ENCODE peak calls at places on chromosomes 12 and 14, in ten cellular contexts. Z, H, E, K, Y, O, F, A, N and J are unnamed samples.
A peak's percentile ranks its signal among the peaks of the same experiment; 100 is the strongest.

GRCh38 chr14:45332360-45332988 is 79.5 kb upstream of the MIS18BP1 start:
- DNase-seq in Z (no peak), H (no peak), E (no peak), K (no peak), Y (no peak), O (no peak), F (no peak), A (no peak), N (no peak), J (no peak)

GRCh38 chr12:2292560-2292959 is 239.8 kb downstream of the CACNA1C start:
- DNase-seq in Z (no peak), H (no peak), E (no peak), K (no peak), Y (no peak), O (no peak), F (no peak), A (no peak), N (no peak), J (no peak)

GRCh38 chr14:46661728-46662127 is 10.1 kb upstream of the RPL10L start:
- DNase-seq in Z (no peak), H (peak; percentile 3), E (peak; percentile 21), K (no peak), Y (no peak), O (no peak), F (peak; percentile 7), A (no peak), N (no peak), J (no peak)

GRCh38 chr12:11711675-11712327 is 62.3 kb downstream of the ETV6 start:
- DNase-seq in Z (no peak), H (no peak), E (no peak), K (no peak), Y (no peak), O (peak; percentile 89), F (no peak), A (peak; percentile 88), N (peak; percentile 51), J (no peak)

GRCh38 chr12:81758421-81759214 is 532 bp downstream of the PPFIA2 start:
- DNase-seq in Z (no peak), H (peak; percentile 6), E (peak; percentile 5), K (no peak), Y (peak; percentile 41), O (peak; percentile 37), F (peak; percentile 66), A (peak; percentile 27), N (peak; percentile 20), J (no peak)

GRCh38 chr14:86321151-86321550 is 791.2 kb downstream of the FLRT2 start:
- DNase-seq in Z (no peak), H (no peak), E (no peak), K (no peak), Y (peak; percentile 18), O (no peak), F (peak; percentile 59), A (peak; percentile 16), N (no peak), J (no peak)

GRCh38 chr12:57726151-57726883 is 12.2 kb downstream of the AGAP2 start:
- DNase-seq in Z (peak; percentile 96), H (peak; percentile 82), E (peak; percentile 89), K (peak; percentile 88), Y (peak; percentile 75), O (peak; percentile 80), F (peak; percentile 96), A (peak; percentile 80), N (peak; percentile 50), J (peak; percentile 74)

GRCh38 chr12:1130164-1130563 is 139.1 kb downstream of the ERC1 start:
- DNase-seq in Z (no peak), H (no peak), E (peak; percentile 53), K (peak; percentile 86), Y (no peak), O (peak; percentile 2), F (no peak), A (no peak), N (no peak), J (peak; percentile 81)

GRCh38 chr12:67193705-67194104 is 75.5 kb upstream of the CAND1 start:
- DNase-seq in Z (no peak), H (peak; percentile 71), E (peak; percentile 28), K (no peak), Y (peak; percentile 27), O (peak; percentile 43), F (peak; percentile 33), A (peak; percentile 56), N (peak; percentile 27), J (no peak)

GRCh38 chr12:116434155-116435065 is 124.8 kb upstream of the MAP1LC3B2 start:
- DNase-seq in Z (peak; percentile 96), H (peak; percentile 88), E (peak; percentile 93), K (peak; percentile 82), Y (peak; percentile 80), O (peak; percentile 92), F (peak; percentile 88), A (peak; percentile 94), N (peak; percentile 80), J (peak; percentile 75)

GRCh38 chr12:105336411-105336810 is 5.9 kb downstream of the C12orf75 start:
- DNase-seq in Z (no peak), H (no peak), E (no peak), K (peak; percentile 12), Y (no peak), O (no peak), F (no peak), A (no peak), N (no peak), J (no peak)

GRCh38 chr14:91980157-91980556 is 32.7 kb upstream of the FBLN5 start:
- DNase-seq in Z (no peak), H (peak; percentile 95), E (peak; percentile 76), K (no peak), Y (peak; percentile 89), O (peak; percentile 97), F (peak; percentile 9), A (peak; percentile 90), N (peak; percentile 96), J (no peak)

GRCh38 chr14:96748371-96748770 is 48.8 kb upstream of the VRK1 start:
- DNase-seq in Z (peak; percentile 76), H (peak; percentile 39), E (no peak), K (no peak), Y (no peak), O (no peak), F (peak; percentile 48), A (no peak), N (no peak), J (no peak)

GRCh38 chr12:104886418-104887401 is 71.4 kb downstream of the SLC41A2 start:
- DNase-seq in Z (no peak), H (peak; percentile 72), E (no peak), K (no peak), Y (peak; percentile 75), O (peak; percentile 89), F (peak; percentile 6), A (peak; percentile 72), N (peak; percentile 50), J (no peak)

GRCh38 chr12:102927220-102927619 is 10.2 kb upstream of the PAH start:
- DNase-seq in Z (no peak), H (no peak), E (no peak), K (no peak), Y (no peak), O (no peak), F (no peak), A (no peak), N (no peak), J (no peak)

GRCh38 chr14:22047105-22047504 is 373.5 kb upstream of the OR4E1 start:
- DNase-seq in Z (no peak), H (peak; percentile 54), E (peak; percentile 31), K (no peak), Y (no peak), O (no peak), F (peak; percentile 55), A (peak; percentile 2), N (no peak), J (no peak)

GRCh38 chr14:74866708-74867389 is 9.1 kb downstream of the PROX2 start:
- DNase-seq in Z (no peak), H (no peak), E (no peak), K (no peak), Y (no peak), O (no peak), F (no peak), A (no peak), N (no peak), J (no peak)

GRCh38 chr14:28751467-28752058 is 15.0 kb upstream of the FOXG1 start:
- DNase-seq in Z (no peak), H (peak; percentile 76), E (peak; percentile 68), K (peak; percentile 33), Y (peak; percentile 70), O (peak; percentile 76), F (peak; percentile 74), A (peak; percentile 78), N (peak; percentile 39), J (peak; percentile 39)

GRCh38 chr12:95710386-95710785 is 80.2 kb downstream of the NTN4 start:
- DNase-seq in Z (no peak), H (peak; percentile 59), E (no peak), K (no peak), Y (no peak), O (no peak), F (no peak), A (no peak), N (no peak), J (no peak)
- H3K4me3 ChIP-seq in Z (no peak overlapping the region), H (no peak overlapping the region), E (no peak overlapping the region), K (no peak overlapping the region), Y (no peak overlapping the region), O (no peak overlapping the region), F (no peak overlapping the region), A (no peak overlapping the region), N (no peak overlapping the region), J (no peak overlapping the region)

GRCh38 chr12:72742560-72742959 is 470.4 kb downstream of the TRHDE start:
- DNase-seq in Z (no peak), H (no peak), E (no peak), K (no peak), Y (no peak), O (no peak), F (no peak), A (no peak), N (no peak), J (no peak)
- H3K4me3 ChIP-seq in Z (no peak overlapping the region), H (no peak overlapping the region), E (no peak overlapping the region), K (no peak overlapping the region), Y (no peak overlapping the region), O (no peak overlapping the region), F (no peak overlapping the region), A (no peak overlapping the region), N (no peak overlapping the region), J (no peak overlapping the region)

GRCh38 chr12:6767592-6768384 is 1.6 kb downstream of the PTMS start:
- DNase-seq in Z (no peak), H (peak; percentile 29), E (no peak), K (peak; percentile 36), Y (no peak), O (no peak), F (peak; percentile 43), A (peak; percentile 28), N (no peak), J (no peak)
- H3K4me3 ChIP-seq in Z (peak overlapping the region; percentile 58), H (peak overlapping the region; percentile 71), E (peak overlapping the region; percentile 97), K (peak overlapping the region; percentile 60), Y (peak overlapping the region; percentile 93), O (peak overlapping the region; percentile 92), F (peak overlapping the region; percentile 97), A (peak overlapping the region; percentile 91), N (peak overlapping the region; percentile 95), J (peak overlapping the region; percentile 77)

DNA sequence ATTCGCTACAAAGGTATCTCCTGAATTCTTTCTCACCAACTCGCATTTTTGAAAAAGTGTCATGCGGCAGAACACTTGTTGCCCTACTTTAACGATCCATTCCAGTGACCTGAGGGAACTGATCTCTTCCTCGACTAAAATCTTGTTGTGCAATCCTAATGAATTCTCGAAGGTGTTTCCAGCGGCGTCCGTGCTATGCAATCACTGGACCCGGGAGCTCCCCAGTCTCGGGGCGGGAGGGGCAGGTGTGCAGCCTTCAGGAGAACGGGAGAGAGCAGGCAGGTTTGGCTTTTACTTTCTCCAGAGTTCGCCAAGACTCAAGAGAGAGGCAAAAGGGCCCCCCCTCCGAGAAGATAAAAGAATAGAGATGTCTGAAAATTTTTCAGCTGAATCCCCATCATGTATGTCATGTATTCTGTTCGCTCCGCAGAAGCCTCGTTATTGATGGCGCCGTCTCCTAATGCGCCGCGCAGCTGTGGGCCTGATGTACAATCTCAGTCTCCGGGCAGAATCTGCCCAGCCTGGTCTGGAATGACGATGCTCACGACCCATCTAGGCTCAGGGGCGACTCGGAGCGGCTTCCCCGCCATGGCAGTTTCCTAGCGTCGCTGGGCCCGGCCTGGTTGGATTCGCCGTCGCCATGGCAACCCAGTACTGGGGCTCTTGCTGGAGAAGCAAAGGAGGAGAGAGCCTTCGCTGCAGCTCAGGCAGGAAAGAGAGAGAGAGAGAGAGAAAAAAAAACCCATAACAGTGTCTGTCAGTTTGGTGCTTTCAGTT is 38.3 kb downstream of the PLXNC1 start:
- DNase-seq in Z (no peak), H (no peak), E (no peak), K (no peak), Y (peak; percentile 59), O (peak; percentile 55), F (peak; percentile 59), A (peak; percentile 67), N (peak; percentile 61), J (no peak)
- H3K4me3 ChIP-seq in Z (no peak overlapping the region), H (no peak overlapping the region), E (no peak overlapping the region), K (no peak overlapping the region), Y (peak overlapping the region; percentile 40), O (peak overlapping the region; percentile 29), F (peak overlapping the region; percentile 27), A (peak overlapping the region; percentile 44), N (peak overlapping the region; percentile 43), J (peak overlapping the region; percentile 19)